ENCODE peak calls at places on chromosome 1, in eight cellular contexts. One of them, this sample, is unnamed.

GRCh38 chr1:240426056-240426455 is 185.9 kb downstream of the GREM2 start:
- DNase-seq in upper lobe of right lung: no peak
- DNase-seq in thoracic aorta: no peak
- DNase-seq in psoas muscle: no peak
- DNase-seq in colonic mucosa: no peak
- DNase-seq in cardiac fibroblast: no peak
- DNase-seq in endodermal cell: no peak
- DNase-seq in HFF-Myc: no peak
- DNase-seq in this sample: no peak

GRCh38 chr1:51644533-51645197 is 27.8 kb downstream of the OSBPL9 start:
- DNase-seq in upper lobe of right lung: no peak
- DNase-seq in thoracic aorta: no peak
- DNase-seq in psoas muscle: no peak
- DNase-seq in colonic mucosa: no peak
- DNase-seq in cardiac fibroblast: peak; percentile 88
- DNase-seq in endodermal cell: no peak
- DNase-seq in HFF-Myc: peak; percentile 53
- DNase-seq in this sample: peak; percentile 79

GRCh38 chr1:62198781-62199125 is 4.1 kb downstream of the L1TD1 start:
- DNase-seq in upper lobe of right lung: no peak
- DNase-seq in thoracic aorta: no peak
- DNase-seq in psoas muscle: no peak
- DNase-seq in colonic mucosa: no peak
- DNase-seq in cardiac fibroblast: peak; percentile 11
- DNase-seq in endodermal cell: peak; percentile 71
- DNase-seq in HFF-Myc: no peak
- DNase-seq in this sample: no peak

GRCh38 chr1:191709215-191709614 is 449.0 kb upstream of the RGS18 start:
- DNase-seq in upper lobe of right lung: no peak
- DNase-seq in thoracic aorta: no peak
- DNase-seq in psoas muscle: no peak
- DNase-seq in colonic mucosa: no peak
- DNase-seq in cardiac fibroblast: no peak
- DNase-seq in endodermal cell: no peak
- DNase-seq in HFF-Myc: no peak
- DNase-seq in this sample: no peak

GRCh38 chr1:63621698-63622097 is 28.5 kb downstream of the PGM1 start:
- DNase-seq in upper lobe of right lung: no peak
- DNase-seq in thoracic aorta: peak; percentile 20
- DNase-seq in psoas muscle: no peak
- DNase-seq in colonic mucosa: no peak
- DNase-seq in cardiac fibroblast: peak; percentile 25
- DNase-seq in endodermal cell: no peak
- DNase-seq in HFF-Myc: no peak
- DNase-seq in this sample: peak; percentile 34

GRCh38 chr1:80656011-80656627 is 1144.6 kb upstream of the ADGRL2 start:
- DNase-seq in upper lobe of right lung: no peak
- DNase-seq in thoracic aorta: no peak
- DNase-seq in psoas muscle: no peak
- DNase-seq in colonic mucosa: no peak
- DNase-seq in cardiac fibroblast: peak; percentile 4
- DNase-seq in endodermal cell: peak; percentile 76
- DNase-seq in HFF-Myc: no peak
- DNase-seq in this sample: no peak

GRCh38 chr1:16907870-16908758 is 12.3 kb downstream of the RNU1-2 start:
- DNase-seq in upper lobe of right lung: no peak
- DNase-seq in thoracic aorta: no peak
- DNase-seq in psoas muscle: no peak
- DNase-seq in colonic mucosa: no peak
- DNase-seq in cardiac fibroblast: no peak
- DNase-seq in endodermal cell: peak; percentile 44
- DNase-seq in HFF-Myc: no peak
- DNase-seq in this sample: no peak

GRCh38 chr1:202585591-202585934 is 124.7 kb downstream of the SYT2 start:
- DNase-seq in upper lobe of right lung: no peak
- DNase-seq in thoracic aorta: no peak
- DNase-seq in psoas muscle: no peak
- DNase-seq in colonic mucosa: no peak
- DNase-seq in cardiac fibroblast: no peak
- DNase-seq in endodermal cell: no peak
- DNase-seq in HFF-Myc: no peak
- DNase-seq in this sample: no peak

GRCh38 chr1:184311580-184311979 is 75.2 kb upstream of the C1orf21 start:
- DNase-seq in upper lobe of right lung: no peak
- DNase-seq in thoracic aorta: no peak
- DNase-seq in psoas muscle: no peak
- DNase-seq in colonic mucosa: no peak
- DNase-seq in cardiac fibroblast: no peak
- DNase-seq in endodermal cell: no peak
- DNase-seq in HFF-Myc: no peak
- DNase-seq in this sample: no peak

GRCh38 chr1:33256701-33257387 is 552 bp downstream of the ZNF362 start:
- DNase-seq in upper lobe of right lung: peak; percentile 86
- DNase-seq in thoracic aorta: no peak
- DNase-seq in psoas muscle: peak; percentile 74
- DNase-seq in colonic mucosa: peak; percentile 79
- DNase-seq in cardiac fibroblast: peak; percentile 85
- DNase-seq in endodermal cell: peak; percentile 71
- DNase-seq in HFF-Myc: peak; percentile 17
- DNase-seq in this sample: peak; percentile 51

GRCh38 chr1:39490596-39491145 is 765 bp upstream of the BMP8A start:
- DNase-seq in upper lobe of right lung: peak; percentile 68
- DNase-seq in thoracic aorta: no peak
- DNase-seq in psoas muscle: no peak
- DNase-seq in colonic mucosa: peak; percentile 32
- DNase-seq in cardiac fibroblast: no peak
- DNase-seq in endodermal cell: peak; percentile 80
- DNase-seq in HFF-Myc: no peak
- DNase-seq in this sample: no peak

GRCh38 chr1:78003882-78004718 is 639 bp upstream of the DNAJB4 start:
- DNase-seq in upper lobe of right lung: no peak
- DNase-seq in thoracic aorta: no peak
- DNase-seq in psoas muscle: peak; percentile 71
- DNase-seq in colonic mucosa: peak; percentile 56
- DNase-seq in cardiac fibroblast: peak; percentile 80
- DNase-seq in endodermal cell: peak; percentile 85
- DNase-seq in HFF-Myc: peak; percentile 59
- DNase-seq in this sample: peak; percentile 53

GRCh38 chr1:235735630-235736029 is 86.0 kb upstream of the GNG4 start:
- DNase-seq in upper lobe of right lung: no peak
- DNase-seq in thoracic aorta: no peak
- DNase-seq in psoas muscle: no peak
- DNase-seq in colonic mucosa: no peak
- DNase-seq in cardiac fibroblast: peak; percentile 39
- DNase-seq in endodermal cell: no peak
- DNase-seq in HFF-Myc: no peak
- DNase-seq in this sample: no peak

GRCh38 chr1:72062584-72062983 is 219.8 kb downstream of the NEGR1 start:
- DNase-seq in upper lobe of right lung: no peak
- DNase-seq in thoracic aorta: no peak
- DNase-seq in psoas muscle: no peak
- DNase-seq in colonic mucosa: no peak
- DNase-seq in cardiac fibroblast: peak; percentile 17
- DNase-seq in endodermal cell: no peak
- DNase-seq in HFF-Myc: no peak
- DNase-seq in this sample: no peak

GRCh38 chr1:172966844-172967540 is 83.7 kb downstream of the TNFSF18 start:
- DNase-seq in upper lobe of right lung: no peak
- DNase-seq in thoracic aorta: no peak
- DNase-seq in psoas muscle: no peak
- DNase-seq in colonic mucosa: no peak
- DNase-seq in cardiac fibroblast: peak; percentile 74
- DNase-seq in endodermal cell: no peak
- DNase-seq in HFF-Myc: no peak
- DNase-seq in this sample: no peak

GRCh38 chr1:143694085-143694484 is 277.7 kb downstream of the FAM72C start:
- DNase-seq in upper lobe of right lung: no peak
- DNase-seq in thoracic aorta: no peak
- DNase-seq in psoas muscle: no peak
- DNase-seq in colonic mucosa: no peak
- DNase-seq in cardiac fibroblast: no peak
- DNase-seq in endodermal cell: no peak
- DNase-seq in HFF-Myc: no peak
- DNase-seq in this sample: no peak

GRCh38 chr1:143699115-143699514 is 272.7 kb downstream of the FAM72C start:
- DNase-seq in upper lobe of right lung: no peak
- DNase-seq in thoracic aorta: no peak
- DNase-seq in psoas muscle: no peak
- DNase-seq in colonic mucosa: no peak
- DNase-seq in cardiac fibroblast: no peak
- DNase-seq in endodermal cell: no peak
- DNase-seq in HFF-Myc: no peak
- DNase-seq in this sample: no peak

GRCh38 chr1:143699731-143700130 is 272.1 kb downstream of the FAM72C start:
- DNase-seq in upper lobe of right lung: no peak
- DNase-seq in thoracic aorta: no peak
- DNase-seq in psoas muscle: no peak
- DNase-seq in colonic mucosa: no peak
- DNase-seq in cardiac fibroblast: no peak
- DNase-seq in endodermal cell: no peak
- DNase-seq in HFF-Myc: no peak
- DNase-seq in this sample: no peak

GRCh38 chr1:143691971-143692529 is 279.7 kb downstream of the FAM72C start:
- DNase-seq in upper lobe of right lung: no peak
- DNase-seq in thoracic aorta: no peak
- DNase-seq in psoas muscle: no peak
- DNase-seq in colonic mucosa: no peak
- DNase-seq in cardiac fibroblast: no peak
- DNase-seq in endodermal cell: no peak
- DNase-seq in HFF-Myc: no peak
- DNase-seq in this sample: no peak

DNA sequence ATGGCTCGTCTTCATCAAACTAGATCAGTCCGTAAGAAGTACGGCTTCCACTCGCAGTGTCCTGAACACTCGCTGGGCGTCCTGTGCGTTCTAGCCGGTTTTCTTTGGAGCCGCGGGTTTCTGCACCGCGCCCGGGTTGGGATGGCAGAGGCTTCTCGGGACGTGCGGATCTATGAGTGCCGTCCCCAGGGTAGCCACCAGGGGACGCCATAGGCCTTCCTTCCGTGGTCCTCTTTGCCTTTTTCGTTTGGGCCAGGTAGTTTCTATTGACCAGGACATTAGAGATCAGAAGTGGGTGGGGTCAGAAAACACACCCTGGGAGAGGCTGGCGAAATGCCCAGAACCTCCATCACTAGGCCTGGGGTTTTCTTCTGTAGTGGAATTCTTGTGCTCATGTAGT is 273.8 kb downstream of the FAM72C start:
- DNase-seq in upper lobe of right lung: peak; percentile 80
- DNase-seq in thoracic aorta: no peak
- DNase-seq in psoas muscle: no peak
- DNase-seq in colonic mucosa: peak; percentile 77
- DNase-seq in cardiac fibroblast: peak; percentile 6
- DNase-seq in endodermal cell: peak; percentile 54
- DNase-seq in HFF-Myc: no peak
- DNase-seq in this sample: no peak
- H3K4me3 ChIP-seq in upper lobe of right lung: no peak overlapping the region
- H3K4me3 ChIP-seq in thoracic aorta: no peak overlapping the region
- H3K4me3 ChIP-seq in psoas muscle: no peak overlapping the region
- H3K4me3 ChIP-seq in colonic mucosa: no peak overlapping the region
- H3K4me3 ChIP-seq in cardiac fibroblast: no peak overlapping the region
- H3K4me3 ChIP-seq in endodermal cell: no peak overlapping the region
- H3K4me3 ChIP-seq in HFF-Myc: no peak overlapping the region
- H3K4me3 ChIP-seq in this sample: no peak overlapping the region

DNA sequence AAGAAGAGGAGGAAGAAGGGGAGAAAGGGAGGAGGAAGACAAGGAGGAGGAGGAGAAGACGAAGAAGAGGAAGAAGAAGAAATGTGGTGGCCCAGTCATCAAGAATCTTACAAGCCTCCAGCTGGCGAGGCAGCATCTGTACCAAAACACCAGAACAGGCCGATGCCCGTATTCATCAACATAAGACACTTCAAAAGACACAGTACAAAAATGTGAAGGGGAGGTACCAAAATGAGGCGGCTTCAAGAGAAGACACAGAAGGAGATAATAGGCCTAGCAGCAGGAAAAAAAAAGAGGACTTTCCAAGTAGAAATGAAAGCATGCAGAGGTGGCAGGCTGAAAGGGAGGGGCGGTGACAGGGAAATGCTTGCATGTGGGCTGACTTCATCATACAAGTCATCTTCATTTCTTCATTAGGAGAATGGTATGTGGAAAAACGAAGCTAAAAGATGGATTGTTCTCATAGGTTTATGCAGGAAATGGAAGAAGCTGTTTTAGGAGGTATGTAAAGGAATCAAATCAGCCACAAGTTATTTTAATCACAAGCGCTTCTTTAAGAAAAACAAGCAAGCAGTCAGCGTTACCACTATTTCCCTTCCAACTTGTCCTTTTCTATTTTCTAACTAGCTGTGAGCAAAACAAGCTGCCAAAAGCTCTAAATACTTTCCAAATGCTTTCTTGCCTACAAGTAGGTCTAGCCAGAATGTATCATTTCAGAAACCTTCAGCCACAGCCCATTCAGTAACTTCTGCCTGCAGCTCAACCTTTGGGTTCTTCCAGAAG is 192.3 kb downstream of the SLC45A1 start:
- DNase-seq in upper lobe of right lung: no peak
- DNase-seq in thoracic aorta: no peak
- DNase-seq in psoas muscle: no peak
- DNase-seq in colonic mucosa: no peak
- DNase-seq in cardiac fibroblast: peak; percentile 77
- DNase-seq in endodermal cell: no peak
- DNase-seq in HFF-Myc: no peak
- DNase-seq in this sample: peak; percentile 53
- H3K4me3 ChIP-seq in upper lobe of right lung: peak overlapping the region; percentile 9
- H3K4me3 ChIP-seq in thoracic aorta: peak overlapping the region; percentile 65
- H3K4me3 ChIP-seq in psoas muscle: peak overlapping the region; percentile 26
- H3K4me3 ChIP-seq in colonic mucosa: no peak overlapping the region
- H3K4me3 ChIP-seq in cardiac fibroblast: peak overlapping the region; percentile 21
- H3K4me3 ChIP-seq in endodermal cell: no peak overlapping the region
- H3K4me3 ChIP-seq in HFF-Myc: peak overlapping the region; percentile 19
- H3K4me3 ChIP-seq in this sample: peak overlapping the region; percentile 23

GRCh38 chr1:247102381-247102780 is 1.8 kb downstream of the ZNF669 start:
- DNase-seq in upper lobe of right lung: no peak
- DNase-seq in thoracic aorta: no peak
- DNase-seq in psoas muscle: no peak
- DNase-seq in colonic mucosa: no peak
- DNase-seq in cardiac fibroblast: peak; percentile 70
- DNase-seq in endodermal cell: no peak
- DNase-seq in HFF-Myc: no peak
- DNase-seq in this sample: no peak
- H3K4me3 ChIP-seq in upper lobe of right lung: peak overlapping the region; percentile 68
- H3K4me3 ChIP-seq in thoracic aorta: no peak overlapping the region
- H3K4me3 ChIP-seq in psoas muscle: peak overlapping the region; percentile 83
- H3K4me3 ChIP-seq in colonic mucosa: no peak overlapping the region
- H3K4me3 ChIP-seq in cardiac fibroblast: no peak overlapping the region
- H3K4me3 ChIP-seq in endodermal cell: peak overlapping the region; percentile 92
- H3K4me3 ChIP-seq in HFF-Myc: no peak overlapping the region
- H3K4me3 ChIP-seq in this sample: no peak overlapping the region

DNA sequence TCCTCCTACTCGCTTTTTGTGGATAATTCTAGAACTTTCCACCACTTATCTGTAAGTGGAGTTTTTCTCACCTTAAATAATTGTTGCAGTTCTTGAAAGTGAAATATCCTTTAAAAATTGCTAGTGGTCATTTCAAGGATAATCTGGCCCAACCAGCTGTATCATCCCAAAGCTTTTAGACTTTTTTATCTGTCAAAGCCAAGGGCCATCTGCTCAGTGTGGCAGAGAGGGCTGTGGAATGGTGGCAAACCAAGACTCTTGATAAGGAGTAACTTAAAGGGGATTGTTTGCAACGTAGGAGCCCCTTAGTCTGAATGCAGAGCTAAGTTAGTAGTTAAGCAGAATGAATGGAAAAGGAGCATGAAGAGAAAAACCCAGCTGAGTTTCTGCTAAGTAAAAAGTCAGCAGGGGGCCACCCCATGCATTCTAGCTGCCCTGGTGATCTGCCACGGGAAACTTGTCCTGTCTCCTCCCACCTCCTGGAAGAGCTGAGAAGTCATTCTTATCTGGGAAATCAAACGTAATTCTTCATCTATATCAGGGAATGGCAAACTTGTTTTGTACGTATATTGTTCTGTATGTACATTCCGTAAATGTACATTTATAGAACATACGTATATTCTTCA is 169.3 kb downstream of the PRDM2 start:
- DNase-seq in upper lobe of right lung: no peak
- DNase-seq in thoracic aorta: no peak
- DNase-seq in psoas muscle: no peak
- DNase-seq in colonic mucosa: no peak
- DNase-seq in cardiac fibroblast: no peak
- DNase-seq in endodermal cell: no peak
- DNase-seq in HFF-Myc: no peak
- DNase-seq in this sample: no peak
- H3K4me3 ChIP-seq in upper lobe of right lung: no peak overlapping the region
- H3K4me3 ChIP-seq in thoracic aorta: no peak overlapping the region
- H3K4me3 ChIP-seq in psoas muscle: no peak overlapping the region
- H3K4me3 ChIP-seq in colonic mucosa: no peak overlapping the region
- H3K4me3 ChIP-seq in cardiac fibroblast: no peak overlapping the region
- H3K4me3 ChIP-seq in endodermal cell: no peak overlapping the region
- H3K4me3 ChIP-seq in HFF-Myc: no peak overlapping the region
- H3K4me3 ChIP-seq in this sample: no peak overlapping the region